ENCODE peak calls at places on chromosomes 13 and 19, in four cellular contexts. N is WTC11, G is K562, R is HepG2. M is an unnamed sample.

GRCh38 chr19:31534231-31534630 is 185.0 kb upstream of the TSHZ3 start:
- DNase-seq in G (no peak), N (no peak), R (no peak), M (no peak)

GRCh38 chr13:89401209-89401810 is 1730.1 kb downstream of the SLITRK5 start:
- DNase-seq in N (no peak), R (no peak), G (no peak), M (no peak)

GRCh38 chr13:42064259-42064658 is 15.8 kb downstream of the DGKH start:
- DNase-seq in R (no peak), G (no peak), N (no peak), M (no peak)

GRCh38 chr19:7191946-7192691 is 102.1 kb downstream of the INSR start:
- DNase-seq in G (no peak), R (no peak), N (no peak), M (no peak)

GRCh38 chr19:55036058-55036457 is 2.0 kb downstream of the GP6 start:
- DNase-seq in R (no peak), N (no peak), G (no peak), M (no peak)

GRCh38 chr13:44180876-44181536 is 192.6 kb upstream of the SERP2 start:
- DNase-seq in N (no peak), G (no peak), R (no peak), M (no peak)

GRCh38 chr13:100788540-100788939 is 113.9 kb upstream of the TMTC4 start:
- DNase-seq in G (no peak), R (no peak), N (no peak), M (no peak)

GRCh38 chr19:46860846-46861690 is at the start of gene ARHGAP35:
- DNase-seq in N (peak), R (no peak), G (peak), M (peak)

GRCh38 chr13:37109080-37109678 is 3.7 kb upstream of the CSNK1A1L start:
- DNase-seq in G (no peak), R (peak), N (no peak), M (peak)

GRCh38 chr13:44273991-44274810 is 99.4 kb upstream of the SERP2 start:
- DNase-seq in N (no peak), R (no peak), G (no peak), M (no peak)

GRCh38 chr19:29779921-29780320 is 31.9 kb upstream of the CCNE1 start:
- DNase-seq in R (no peak), N (peak), G (no peak), M (no peak)

GRCh38 chr19:55075366-55075998 is at the start of gene EPS8L1:
- DNase-seq in R (no peak), G (no peak), N (peak), M (no peak)

GRCh38 chr13:96248103-96248502 is 158.2 kb downstream of the HS6ST3 start:
- DNase-seq in R (no peak), G (no peak), N (no peak), M (no peak)

GRCh38 chr13:84823528-84823927 is 941.3 kb upstream of the SLITRK1 start:
- DNase-seq in N (no peak), R (no peak), G (no peak), M (no peak)

DNA sequence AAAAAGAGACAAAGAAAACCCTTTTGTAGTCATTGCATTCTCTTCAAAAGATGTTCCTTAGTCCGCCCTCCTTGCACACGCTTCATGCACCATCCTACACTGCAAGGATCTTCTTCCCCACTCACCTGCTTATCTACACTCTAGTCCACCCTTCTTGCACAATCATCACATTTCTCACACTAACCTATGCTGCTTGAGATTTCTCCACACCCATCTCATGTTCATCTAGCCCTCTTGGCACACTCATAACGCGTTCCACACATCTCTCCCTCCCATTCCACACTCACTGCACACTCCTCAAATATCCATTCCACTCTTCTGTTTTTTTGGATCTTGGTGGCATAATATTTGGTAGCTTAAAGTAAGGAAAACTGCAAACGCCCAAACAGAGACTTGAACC is 22.3 kb upstream of the HNRNPUL1 start:
- DNase-seq in R (no peak), G (no peak), N (no peak), M (no peak)
- TF ChIP-seq ELF4 in R (no peak), G (no peak), N (no peak), M (no peak)

GRCh38 chr19:11375143-11375948 is 880 bp downstream of the SWSAP1 start:
- DNase-seq in G (no peak), N (peak), R (peak), M (peak)

GRCh38 chr19:11373885-11374448 is 499 bp upstream of the SWSAP1 start:
- DNase-seq in R (no peak), N (no peak), G (no peak), M (no peak)

GRCh38 chr19:11374449-11375142 is at the start of gene SWSAP1:
- DNase-seq in N (peak), G (peak), R (peak), M (peak)

GRCh38 chr19:11370744-11371143 is 3.7 kb upstream of the SWSAP1 start:
- DNase-seq in G (no peak), R (no peak), N (no peak), M (no peak)

DNA sequence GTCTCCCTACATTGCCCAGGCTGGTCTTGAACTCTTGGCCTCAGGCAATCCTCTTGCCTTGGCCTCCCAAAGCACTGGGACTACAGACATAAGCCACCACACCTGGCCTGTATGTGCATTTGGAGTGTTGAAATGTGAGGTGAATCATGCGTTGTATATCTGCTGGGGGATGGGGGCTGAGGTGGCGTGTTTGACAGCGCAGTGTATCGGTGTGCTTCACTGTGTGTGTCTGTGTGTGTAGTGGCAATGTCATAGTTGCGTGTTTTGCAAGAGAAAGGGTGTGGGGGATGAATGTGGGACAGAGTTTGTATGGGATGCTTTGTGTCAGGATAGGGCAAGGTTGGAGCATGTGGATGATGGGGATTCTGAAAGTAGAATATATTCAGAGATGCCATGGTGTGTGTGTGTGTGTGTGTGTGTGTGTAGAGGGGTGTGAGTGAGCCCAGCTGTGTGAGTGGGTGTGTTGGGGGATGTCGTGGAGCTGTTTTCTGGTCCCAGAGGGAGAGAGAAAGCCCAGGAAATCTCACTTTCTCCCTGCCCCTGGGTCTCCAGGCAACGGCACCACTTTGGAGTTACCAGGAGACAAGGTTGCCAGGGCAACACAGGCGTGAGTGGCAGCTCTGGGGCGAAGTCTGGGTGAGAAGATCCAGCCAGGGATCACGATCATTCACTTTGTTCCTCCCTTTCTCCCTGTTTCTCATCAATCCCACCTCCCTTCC is 1.1 kb upstream of the SWSAP1 start:
- DNase-seq in R (no peak), N (peak), G (no peak), M (no peak)
- TF ChIP-seq ELF4 in R (no peak), N (no peak), G (no peak), M (no peak)

GRCh38 chr13:73777134-73777533 is 357.1 kb downstream of the KLF12 start:
- DNase-seq in G (no peak), R (no peak), N (no peak), M (no peak)
- TF ChIP-seq ELF4 in G (no peak), R (no peak), N (no peak), M (no peak)

GRCh38 chr13:27012482-27013197 is 159.0 kb downstream of the USP12 start:
- DNase-seq in N (no peak), G (no peak), R (no peak), M (no peak)
- TF ChIP-seq ELF4 in N (no peak), G (no peak), R (no peak), M (no peak)

GRCh38 chr19:45767881-45768643 is 990 bp downstream of the SIX5 start:
- DNase-seq in G (peak), N (peak), R (peak), M (no peak)
- TF ChIP-seq ELF4 in G (no peak), N (peak), R (no peak), M (no peak)